ENCODE peak calls at places on chromosome 19, in six cellular contexts. Z is stomach, S is upper lobe of left lung, M is sigmoid colon, D is HCT116, O is breast epithelium. L is an unnamed sample.

GRCh38 chr19:17234911-17235617 is 9.0 kb downstream of the OCEL1 start:
- DNase-seq in Z (peak), S (peak), M (peak), D (no peak), O (peak), L (peak)

GRCh38 chr19:38044267-38045111 is 137.5 kb downstream of the SIPA1L3 start:
- DNase-seq in Z (no peak), S (no peak), M (no peak), D (no peak), O (no peak), L (no peak)

GRCh38 chr19:29003641-29004409 is 209.1 kb downstream of the UQCRFS1 start:
- DNase-seq in Z (no peak), S (no peak), M (peak), D (no peak), O (no peak), L (no peak)

GRCh38 chr19:55563261-55563690 is 17.4 kb downstream of the ZNF579 start:
- DNase-seq in Z (peak), S (peak), M (no peak), D (no peak), O (no peak), L (no peak)

GRCh38 chr19:2701361-2702169 is 929 bp downstream of the GNG7 start:
- DNase-seq in Z (no peak), S (no peak), M (no peak), D (no peak), O (no peak), L (no peak)

GRCh38 chr19:46660601-46661019 is 372 bp downstream of the DACT3 start:
- DNase-seq in Z (no peak), S (no peak), M (no peak), D (no peak), O (peak), L (no peak)

GRCh38 chr19:2982983-2983350 is 5.6 kb downstream of the TLE6 start:
- DNase-seq in Z (peak), S (peak), M (peak), D (no peak), O (peak), L (no peak)

GRCh38 chr19:47523473-47523872 is 8.6 kb upstream of the NAPA start:
- DNase-seq in Z (no peak), S (no peak), M (no peak), D (no peak), O (no peak), L (no peak)

GRCh38 chr19:17648786-17649185 is 39.4 kb downstream of the UNC13A start:
- DNase-seq in Z (no peak), S (no peak), M (no peak), D (no peak), O (no peak), L (no peak)

GRCh38 chr19:9945319-9945966 is 9.1 kb upstream of the OLFM2 start:
- DNase-seq in Z (peak), S (peak), M (peak), D (no peak), O (peak), L (no peak)

GRCh38 chr19:2693492-2693891 is 9.0 kb downstream of the GNG7 start:
- DNase-seq in Z (no peak), S (no peak), M (no peak), D (no peak), O (no peak), L (no peak)

GRCh38 chr19:50376166-50377050 is at the start of gene NR1H2:
- DNase-seq in Z (peak), S (peak), M (peak), D (peak), O (peak), L (peak)
- TF ChIP-seq POLR2AphosphoS5 in Z (peak), S (peak), M (peak), D (peak), O (peak), L (peak)

DNA sequence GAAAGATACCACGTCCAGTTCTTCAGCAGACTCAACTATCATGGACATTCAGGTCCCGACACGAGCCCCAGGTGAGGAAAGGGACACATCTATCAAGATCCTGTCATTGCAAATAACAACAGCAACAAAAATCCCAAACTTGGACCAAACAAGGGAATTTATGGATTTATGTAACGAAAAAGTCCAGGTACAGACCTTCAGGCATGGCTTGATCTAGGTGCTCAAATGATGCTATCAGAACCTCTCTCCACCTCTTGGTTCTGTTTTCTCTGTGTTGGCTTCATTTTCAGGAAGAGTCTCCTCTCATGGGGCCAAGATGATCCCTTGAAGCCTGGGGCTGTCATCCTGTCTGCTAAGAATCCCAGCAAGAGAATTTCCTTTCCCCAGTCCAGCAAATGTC is 2.9 kb downstream of the FXYD5 start:
- DNase-seq in Z (no peak), S (no peak), M (no peak), D (no peak), O (no peak), L (no peak)
- TF ChIP-seq POLR2AphosphoS5 in Z (no peak), S (no peak), M (no peak), D (no peak), O (no peak), L (no peak)

DNA sequence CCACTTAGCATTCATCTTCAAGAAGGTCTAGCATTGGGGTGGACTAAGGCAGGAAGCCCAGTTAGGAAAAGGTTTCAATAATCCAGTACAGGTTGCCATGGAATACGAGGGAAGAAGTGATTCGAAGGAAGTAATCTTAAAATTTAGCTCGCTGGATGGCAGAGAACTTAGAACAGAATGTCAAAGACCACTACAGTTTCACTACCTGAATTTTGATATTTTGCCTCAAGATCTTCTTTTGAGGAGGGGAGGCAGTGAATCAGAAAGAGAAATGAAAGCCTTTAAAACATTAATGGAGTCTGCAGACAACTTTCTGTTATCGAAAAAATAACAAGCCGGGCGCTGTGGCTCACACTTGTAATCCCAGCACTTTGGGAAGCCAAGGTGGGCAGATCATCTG is 7.0 kb upstream of the RAB8A start:
- DNase-seq in Z (no peak), S (no peak), M (no peak), D (no peak), O (no peak), L (no peak)
- TF ChIP-seq POLR2AphosphoS5 in Z (no peak), S (no peak), M (no peak), D (no peak), O (no peak), L (no peak)

DNA sequence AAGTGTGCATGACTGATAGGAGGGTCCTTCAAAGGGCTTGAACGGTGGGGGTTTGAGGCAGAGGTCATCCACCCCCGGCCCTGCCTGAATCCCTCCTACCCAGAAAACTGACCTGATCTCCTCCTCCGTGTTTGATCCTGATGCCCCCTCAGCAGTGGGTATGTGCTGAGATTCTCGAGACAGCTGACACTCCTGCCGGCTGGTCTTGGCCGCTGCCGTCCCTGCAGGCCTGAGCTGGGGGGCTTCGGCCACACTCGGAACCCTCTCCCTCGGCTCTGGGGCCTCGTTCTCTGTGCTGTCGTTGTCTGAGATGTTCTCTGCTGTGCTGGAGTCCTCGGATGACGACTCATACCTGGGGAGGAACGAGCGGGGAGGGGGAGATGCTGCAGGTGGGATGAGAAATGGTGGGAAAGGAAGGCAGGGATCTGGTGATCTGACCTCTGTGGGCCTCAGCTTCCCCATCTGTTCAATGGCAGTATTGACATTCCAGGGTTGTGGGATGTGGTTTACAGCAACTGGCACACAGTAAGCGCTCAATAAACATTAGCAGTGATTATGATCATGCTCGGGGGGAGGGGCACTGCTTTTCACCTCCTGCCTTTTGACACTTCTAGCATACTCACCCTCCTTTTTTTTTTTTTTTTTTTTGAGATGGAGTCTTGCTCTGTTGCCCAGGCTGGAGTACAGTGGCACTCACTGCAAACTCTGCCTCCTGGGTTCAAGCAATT is 20.7 kb downstream of the KANK2 start:
- DNase-seq in Z (no peak), S (no peak), M (no peak), D (no peak), O (no peak), L (no peak)
- TF ChIP-seq POLR2AphosphoS5 in Z (no peak), S (no peak), M (no peak), D (no peak), O (no peak), L (no peak)

L was measured in GM12891.